ENCODE peak calls at places on chromosomes 6 and 20, in nine cellular contexts. G is HL-60, V is fibroblast of lung, P is EH, Q is HS-27A, H is nephron progenitor cell, T is Caki2, A is stromal cell of bone marrow, C is GM13976. U is an unnamed sample.

GRCh38 chr6:56637640-56638039 is 5.0 kb downstream of the DST start:
- DNase-seq in V (peak; percentile 75), H (no peak), A (peak; percentile 54), Q (peak; percentile 33), C (peak; percentile 29), G (no peak), P (peak; percentile 81), T (peak; percentile 69), U (peak; percentile 35)

GRCh38 chr6:34484899-34485298 is 19.0 kb downstream of the PACSIN1 start:
- DNase-seq in T (no peak), H (no peak), A (no peak), G (peak; percentile 39), Q (no peak), V (no peak), C (peak; percentile 59), P (no peak), U (peak; percentile 14)

GRCh38 chr6:46048646-46049297 is 33.1 kb upstream of the CLIC5 start:
- DNase-seq in Q (no peak), H (no peak), A (no peak), V (no peak), C (no peak), P (no peak), T (no peak), G (no peak), U (no peak)

GRCh38 chr6:134979142-134979541 is 29.2 kb upstream of the ALDH8A1 start:
- DNase-seq in Q (no peak), C (peak; percentile 13), T (no peak), A (no peak), G (no peak), P (no peak), H (no peak), V (no peak), U (no peak)

GRCh38 chr6:5034736-5035135 is 30.9 kb upstream of the RPP40 start:
- DNase-seq in P (no peak), C (no peak), G (no peak), V (no peak), T (no peak), H (no peak), A (no peak), Q (no peak), U (no peak)

GRCh38 chr6:22043284-22043962 is 253.4 kb downstream of the PRL start:
- DNase-seq in Q (no peak), P (peak; percentile 17), V (no peak), T (no peak), H (no peak), C (no peak), G (no peak), A (no peak), U (no peak)

GRCh38 chr20:57959018-57959417 is 249.2 kb upstream of the PMEPA1 start:
- DNase-seq in P (no peak), G (no peak), V (no peak), H (no peak), Q (no peak), T (no peak), A (no peak), C (no peak), U (no peak)

GRCh38 chr20:61753196-61753942 is 312.3 kb downstream of the TAF4 start:
- DNase-seq in P (peak; percentile 60), A (peak; percentile 20), T (peak; percentile 25), Q (no peak), G (no peak), C (no peak), H (no peak), V (peak; percentile 91), U (peak; percentile 59)

GRCh38 chr20:3223937-3224680 is 14.8 kb downstream of the ITPA start:
- DNase-seq in V (no peak), C (no peak), P (no peak), Q (no peak), A (no peak), H (no peak), T (no peak), G (no peak), U (no peak)

GRCh38 chr6:117617766-117618035 is 15.4 kb upstream of the GOPC start:
- DNase-seq in A (no peak), Q (no peak), G (no peak), C (no peak), V (no peak), P (no peak), T (no peak), H (no peak), U (no peak)

GRCh38 chr6:134853111-134854055 is 96.5 kb downstream of the ALDH8A1 start:
- DNase-seq in V (peak; percentile 81), C (no peak), A (peak; percentile 58), H (no peak), G (no peak), Q (peak; percentile 27), T (peak; percentile 61), P (peak; percentile 60), U (no peak)

GRCh38 chr6:105080279-105080678 is 99.5 kb downstream of the POPDC3 start:
- DNase-seq in T (no peak), H (no peak), G (peak; percentile 16), Q (no peak), V (no peak), A (no peak), C (no peak), P (no peak), U (no peak)

GRCh38 chr6:97757575-97757974 is 474.6 kb upstream of the MMS22L start:
- DNase-seq in G (no peak), Q (no peak), T (no peak), P (no peak), V (no peak), A (no peak), C (no peak), H (no peak), U (no peak)

GRCh38 chr6:113856011-113856551 is 1.1 kb upstream of the MARCKS start:
- DNase-seq in C (peak; percentile 29), V (peak; percentile 66), T (peak; percentile 49), Q (no peak), H (peak; percentile 23), A (peak; percentile 27), G (peak; percentile 17), P (peak; percentile 69), U (no peak)

GRCh38 chr6:85449818-85450577 is at the start of gene NT5E:
- DNase-seq in P (peak; percentile 85), V (peak; percentile 75), H (peak; percentile 86), C (peak; percentile 89), A (peak; percentile 83), G (peak; percentile 10), T (peak; percentile 82), Q (no peak), U (no peak)

GRCh38 chr20:20548527-20549266 is 163.7 kb downstream of the RALGAPA2 start:
- DNase-seq in V (no peak), C (no peak), P (no peak), A (no peak), G (no peak), Q (no peak), H (no peak), T (no peak), U (no peak)

GRCh38 chr6:166809721-166810120 is 146.6 kb downstream of the RNASET2 start:
- DNase-seq in T (no peak), Q (no peak), G (no peak), V (no peak), P (no peak), A (no peak), C (no peak), H (no peak), U (no peak)

GRCh38 chr20:10430000-10430466 is 4.0 kb downstream of the MKKS start:
- DNase-seq in T (no peak), P (peak; percentile 15), A (no peak), G (no peak), C (no peak), V (peak; percentile 41), Q (no peak), H (no peak), U (no peak)

GRCh38 chr6:33999567-33999966 is 146.3 kb downstream of the GRM4 start:
- DNase-seq in A (no peak), Q (no peak), G (no peak), P (no peak), T (no peak), H (no peak), V (no peak), C (no peak), U (no peak)

GRCh38 chr20:53859684-53860083 is 210.7 kb downstream of the BCAS1 start:
- DNase-seq in C (no peak), A (no peak), G (no peak), T (no peak), P (no peak), H (no peak), Q (no peak), V (peak; percentile 23), U (no peak)

U was measured in kidney epithelial cell.